ENCODE peak calls at places on chromosomes 6 and 20, in five cellular contexts. Y, C, D, T and F are unnamed samples.

GRCh38 chr20:32463642-32464400 is 105.7 kb downstream of the ASXL1 start:
- DNase-seq in Y (no peak), C (no peak), D (no peak), T (peak), F (no peak)

GRCh38 chr6:4008324-4009047 is 70.5 kb downstream of the FAM217A start:
- DNase-seq in Y (peak), C (peak), D (no peak), T (no peak), F (no peak)

GRCh38 chr6:65787787-65788186 is 80.8 kb upstream of the EYS start:
- DNase-seq in Y (no peak), C (no peak), D (no peak), T (no peak), F (no peak)

GRCh38 chr20:51092238-51092822 is 69.4 kb upstream of the KCNG1 start:
- DNase-seq in Y (peak), C (peak), D (no peak), T (no peak), F (no peak)

GRCh38 chr6:149887343-149887742 is 10.6 kb downstream of the RAET1E start:
- DNase-seq in Y (peak), C (peak), D (no peak), T (no peak), F (no peak)

GRCh38 chr20:9427430-9427829 is 87.0 kb upstream of the LAMP5 start:
- DNase-seq in Y (no peak), C (no peak), D (no peak), T (no peak), F (no peak)

GRCh38 chr20:60586417-60587105 is 628.3 kb downstream of the CDH26 start:
- DNase-seq in Y (no peak), C (no peak), D (no peak), T (no peak), F (no peak)

GRCh38 chr6:21163838-21164180 is 429.7 kb upstream of the SOX4 start:
- DNase-seq in Y (no peak), C (no peak), D (no peak), T (no peak), F (no peak)

GRCh38 chr6:13480631-13481501 is 6.5 kb downstream of the GFOD1 start:
- DNase-seq in Y (peak), C (no peak), D (no peak), T (peak), F (no peak)

GRCh38 chr6:8958894-8959511 is 523.7 kb upstream of the SLC35B3 start:
- DNase-seq in Y (peak), C (no peak), D (no peak), T (no peak), F (no peak)